ENCODE peak calls at places on chromosomes 6 and 20, in four cellular contexts. J is testis, L is uterus, A is IMR-90. M is an unnamed sample.

GRCh38 chr6:67888546-67888885 is 746.6 kb upstream of the ADGRB3 start:
- DNase-seq in J (no peak), L (no peak), A (no peak), M (no peak)

GRCh38 chr6:6414946-6415345 is 94.5 kb upstream of the F13A1 start:
- DNase-seq in J (no peak), L (no peak), A (no peak), M (no peak)

GRCh38 chr20:35020108-35021031 is 64.7 kb downstream of the MYH7B start:
- DNase-seq in J (peak; percentile 43), L (no peak), A (no peak), M (no peak)

GRCh38 chr6:138817799-138818198 is 21.9 kb downstream of the ECT2L start:
- DNase-seq in J (no peak), L (no peak), A (peak; percentile 81), M (no peak)

GRCh38 chr6:16238057-16238657 is at the start of gene GMPR:
- DNase-seq in J (peak; percentile 92), L (peak; percentile 74), A (peak; percentile 39), M (peak; percentile 95)

GRCh38 chr6:39881851-39882566 is 52.3 kb downstream of the MOCS1 start:
- DNase-seq in J (peak; percentile 34), L (peak; percentile 40), A (peak; percentile 88), M (peak; percentile 60)

GRCh38 chr6:15534970-15535369 is 127.9 kb downstream of the DTNBP1 start:
- DNase-seq in J (no peak), L (no peak), A (no peak), M (no peak)

GRCh38 chr20:62876826-62877728 is 15.5 kb upstream of the TCFL5 start:
- DNase-seq in J (peak; percentile 83), L (peak; percentile 85), A (no peak), M (peak; percentile 83)

GRCh38 chr6:160430203-160430602 is 82.0 kb downstream of the SLC22A3 start:
- DNase-seq in J (peak; percentile 32), L (peak; percentile 31), A (no peak), M (no peak)

GRCh38 chr6:121614115-121614514 is 178.7 kb downstream of the GJA1 start:
- DNase-seq in J (no peak), L (no peak), A (no peak), M (no peak)

GRCh38 chr6:79824231-79824630 is 123.1 kb downstream of the ELOVL4 start:
- DNase-seq in J (no peak), L (no peak), A (no peak), M (no peak)

GRCh38 chr6:154039231-154039842 is at the start of gene OPRM1:
- DNase-seq in J (peak; percentile 77), L (no peak), A (no peak), M (no peak)

GRCh38 chr6:8462694-8463093 is 27.3 kb upstream of the SLC35B3 start:
- DNase-seq in J (no peak), L (no peak), A (no peak), M (no peak)

GRCh38 chr6:31711233-31711632 is 3.9 kb upstream of the LY6G6D start:
- DNase-seq in J (no peak), L (no peak), A (no peak), M (no peak)

GRCh38 chr6:28353981-28354676 is 4.4 kb downstream of the ZKSCAN3 start:
- DNase-seq in J (no peak), L (peak; percentile 75), A (peak; percentile 33), M (no peak)

GRCh38 chr6:54847799-54848597 is 1.4 kb downstream of the FAM83B start:
- DNase-seq in J (no peak), L (no peak), A (peak; percentile 74), M (no peak)

GRCh38 chr6:168713839-168714238 is 272.9 kb downstream of the SMOC2 start:
- DNase-seq in J (peak; percentile 58), L (no peak), A (no peak), M (no peak)
- TF ChIP-seq CTCF in J (peak; percentile 23), L (peak; percentile 16), A (no peak), M (peak; percentile 15)

DNA sequence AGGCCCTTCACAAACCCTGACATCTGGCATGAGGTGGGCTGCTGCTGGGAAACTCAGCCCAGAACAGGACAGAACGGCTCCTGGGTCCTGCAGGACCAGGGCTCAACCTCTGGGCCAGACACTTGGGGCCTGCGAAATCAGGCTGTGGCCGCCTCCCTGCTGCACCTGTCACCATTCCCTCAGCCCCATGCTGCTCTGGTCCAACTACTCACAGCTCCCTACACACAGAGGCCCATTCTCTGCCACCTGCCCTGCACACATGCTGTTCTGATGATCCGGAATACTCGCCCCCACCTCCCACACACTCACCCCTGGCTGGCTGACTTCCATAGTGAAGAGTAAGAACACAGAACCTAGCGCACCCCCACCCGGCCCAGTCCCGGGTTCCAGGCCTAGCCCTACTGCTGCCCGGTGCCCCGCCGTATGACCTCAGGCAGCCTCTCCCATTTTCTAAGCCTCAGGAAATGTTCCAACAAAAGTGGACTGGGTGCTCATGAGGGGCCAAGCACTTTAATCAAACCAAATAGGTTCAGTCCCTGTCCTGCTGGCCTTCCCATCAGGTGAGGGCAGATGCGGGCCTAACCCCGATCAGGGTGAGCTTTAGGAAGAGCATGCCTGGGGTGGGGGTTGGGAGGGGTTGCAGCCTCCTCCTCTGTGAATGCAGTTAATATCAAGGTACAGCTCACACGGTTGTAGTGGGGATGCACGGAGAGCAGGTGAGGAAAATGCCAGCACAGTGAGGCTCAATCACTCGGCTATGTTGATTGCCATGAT is 3.9 kb downstream of the PEDS1 start:
- DNase-seq in J (no peak), L (no peak), A (no peak), M (no peak)
- H3K4me1 ChIP-seq in J (peaks cover 19% of the 10 kb centered on the region), L (peaks cover 20% of the 10 kb centered on the region), A (peaks cover 43% of the 10 kb centered on the region), M (no peaks in the 10 kb centered on the region)

DNA sequence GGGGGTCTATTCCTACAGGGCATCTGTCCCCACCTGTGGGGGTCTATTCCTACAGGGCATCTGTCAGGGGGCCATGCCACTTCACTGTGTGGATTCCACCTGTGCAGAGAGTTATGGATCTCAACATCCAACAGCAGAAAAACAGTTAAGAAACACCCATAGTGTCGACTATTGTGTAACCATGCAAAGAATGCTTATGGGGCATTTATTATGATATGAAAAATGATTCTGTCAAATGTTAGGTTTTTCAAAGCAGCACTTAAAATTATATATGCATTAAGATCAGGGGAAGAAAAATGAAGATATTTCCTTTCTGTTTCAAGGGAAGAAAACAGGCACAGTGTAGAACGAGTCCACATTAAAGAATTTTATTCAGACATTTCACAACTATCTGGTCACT is 2.9 kb downstream of the GPR31 start:
- DNase-seq in J (no peak), L (no peak), A (no peak), M (no peak)
- H3K27ac ChIP-seq in J (no peak overlapping the region), L (no peak overlapping the region), A (no peak overlapping the region), M (no peak overlapping the region)

GRCh38 chr6:147507162-147508072 is 1.1 kb upstream of the SAMD5 start:
- DNase-seq in J (peak; percentile 62), L (peak; percentile 15), A (no peak), M (peak; percentile 20)

GRCh38 chr6:147510949-147511590 is 2.6 kb downstream of the SAMD5 start:
- DNase-seq in J (no peak), L (no peak), A (no peak), M (no peak)

GRCh38 chr6:147509900-147510299 is 1.4 kb downstream of the SAMD5 start:
- DNase-seq in J (no peak), L (no peak), A (no peak), M (no peak)

GRCh38 chr6:147508073-147508870 is at the start of gene SAMD5:
- DNase-seq in J (peak; percentile 78), L (peak; percentile 58), A (peak; percentile 68), M (peak; percentile 24)

DNA sequence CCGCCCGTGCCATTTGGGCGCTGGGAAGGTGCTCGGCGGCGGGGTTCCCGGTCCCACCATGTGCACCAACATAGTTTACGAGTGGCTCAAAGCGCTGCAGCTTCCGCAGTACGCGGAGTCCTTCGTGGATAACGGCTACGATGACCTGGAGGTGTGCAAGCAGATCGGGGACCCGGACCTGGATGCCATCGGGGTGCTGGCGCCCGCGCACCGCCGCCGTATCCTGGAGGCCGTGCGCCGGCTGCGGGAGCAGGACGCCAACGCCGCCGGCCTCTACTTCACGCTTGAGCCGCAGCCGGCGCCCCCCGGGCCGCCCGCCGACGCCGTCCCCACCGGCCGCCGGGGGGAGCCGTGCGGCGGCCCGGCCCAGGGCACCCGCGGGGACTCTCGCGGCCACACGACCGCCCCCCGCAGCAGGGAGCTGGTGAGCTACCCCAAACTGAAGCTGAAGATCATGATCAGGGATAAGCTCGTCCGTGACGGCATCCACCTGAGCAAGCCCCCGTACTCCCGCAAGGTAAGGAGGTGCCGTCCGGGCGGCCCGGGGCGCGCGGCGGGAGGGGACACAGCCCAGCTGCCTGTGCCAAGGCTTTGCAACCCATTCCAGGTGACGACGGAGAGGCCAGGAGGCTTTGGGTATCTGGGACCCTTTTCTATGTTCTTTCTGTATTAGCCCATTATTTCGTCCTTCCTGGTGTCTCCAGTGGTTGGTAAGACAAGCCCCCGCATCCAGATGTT is 550 bp downstream of the SAMD5 start:
- DNase-seq in J (peak; percentile 23), L (peak; percentile 13), A (no peak), M (no peak)
- TF ChIP-seq CTCF in J (no peak), L (no peak), A (peak; percentile 14), M (peak; percentile 12)

DNA sequence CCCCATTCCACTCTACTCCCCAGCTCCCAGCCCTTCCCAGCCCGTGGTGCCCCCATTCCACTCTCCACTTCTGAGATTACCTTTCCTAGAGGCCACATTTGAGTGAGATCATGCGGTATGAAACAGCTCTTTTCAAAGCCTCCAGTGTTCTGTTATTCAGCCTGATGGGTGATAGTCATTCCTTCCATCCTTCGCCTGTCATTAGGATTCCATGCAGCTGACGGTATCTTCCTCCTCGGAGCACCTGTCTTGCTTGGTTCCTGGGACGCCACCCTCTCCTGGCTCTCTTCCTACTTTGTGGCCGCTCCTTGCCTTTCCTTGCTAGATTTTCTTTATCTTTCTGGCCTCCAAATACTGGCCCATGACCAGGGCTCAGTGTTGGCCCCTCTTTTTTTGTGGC is 137.0 kb downstream of the ARID1B start:
- DNase-seq in J (no peak), L (no peak), A (no peak), M (no peak)
- H3K4me1 ChIP-seq in J (peaks cover 12% of the 10 kb centered on the region), L (no peaks in the 10 kb centered on the region), A (peaks cover 10% of the 10 kb centered on the region), M (peaks cover 45% of the 10 kb centered on the region)

DNA sequence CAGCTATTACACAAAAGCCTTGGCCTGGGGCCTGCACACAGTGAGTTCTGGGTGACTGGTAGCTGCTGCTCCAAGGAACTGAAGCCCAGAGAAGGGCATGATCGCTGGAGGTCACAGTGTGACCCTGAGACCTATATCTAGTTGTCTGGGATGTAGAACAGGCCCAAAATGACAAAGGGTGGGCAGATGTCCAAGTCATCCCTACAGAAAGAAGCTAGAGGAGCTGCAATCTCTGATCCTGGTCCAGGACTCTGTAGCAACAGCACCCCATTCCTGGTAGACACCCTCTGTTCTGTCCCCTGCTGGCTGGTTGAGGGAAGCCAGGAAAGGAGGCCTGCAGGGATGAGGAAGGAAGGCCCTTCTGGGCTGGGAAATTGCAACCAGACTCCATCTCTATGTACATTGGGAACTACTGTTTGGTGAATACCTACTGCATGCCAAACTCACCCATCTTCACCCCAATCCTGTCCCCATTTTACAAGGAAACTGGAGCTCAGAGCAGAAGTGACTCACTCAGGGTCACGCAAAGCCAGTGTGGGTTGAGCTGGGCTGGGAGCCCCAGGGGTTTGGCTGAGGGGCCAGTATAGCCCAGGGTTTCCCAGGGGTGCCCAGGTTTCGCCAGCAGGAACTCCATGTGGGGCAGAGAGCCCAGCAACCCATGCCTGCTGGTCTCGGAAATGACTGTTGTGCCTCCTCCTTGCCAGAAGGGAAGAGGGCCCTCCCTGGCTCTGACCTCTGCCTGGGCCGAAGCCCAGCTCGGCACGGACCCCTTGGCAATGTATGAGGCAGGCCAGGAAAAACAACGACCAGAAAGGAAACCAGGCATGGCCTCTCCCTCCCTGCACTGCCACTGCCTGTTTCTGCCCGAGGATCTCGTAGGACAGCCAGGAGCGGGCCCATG is 44.9 kb upstream of the TLDC2 start:
- DNase-seq in J (no peak), L (peak; percentile 68), A (peak; percentile 23), M (peak; percentile 97)
- H3K27ac ChIP-seq in J (peak overlapping the region; percentile 85), L (peak overlapping the region; percentile 88), A (peak overlapping the region; percentile 39), M (peak overlapping the region; percentile 81)